ENCODE peak calls at places on chromosomes 13 and 19, in ten cellular contexts. N is CD4-positive, alpha-beta memory T cell; R is mesenchymal stem cell; S is neural progenitor cell; D is activated naive CD4-positive, alpha-beta T cell treated with anti-CD3 and anti-CD28 coated beads for 36 hours; Z is mucosa of descending colon; I is stimulated activated CD8-positive, alpha-beta memory T cell treated with anti-CD3 and anti-CD28 coated beads, Interleukin-15, amount 100 ng/mL, for 1 hour; H is T-helper 1 cell; G is activated naive CD8-positive, alpha-beta T cell treated with anti-CD3 and anti-CD28 coated beads, Interleukin-2, amount 50 U/mL, for 24 hours; M is cardiac muscle cell. K is an unnamed sample.

GRCh38 chr13:111915104-111915551 is 151.8 kb upstream of the SOX1 start:
- DNase-seq in N (no peak), R (no peak), S (no peak), D (no peak), Z (no peak), I (no peak), H (no peak), G (no peak), M (no peak), K (no peak)

GRCh38 chr19:29666634-29667389 is 1.6 kb downstream of the PLEKHF1 start:
- DNase-seq in N (peak; percentile 36), R (peak; percentile 83), S (peak; percentile 79), D (peak; percentile 50), Z (peak; percentile 51), I (no peak), H (no peak), G (peak; percentile 31), M (peak; percentile 81), K (peak; percentile 62)

GRCh38 chr19:47518139-47518538 is 3.3 kb upstream of the NAPA start:
- DNase-seq in N (no peak), R (no peak), S (no peak), D (peak; percentile 60), Z (no peak), I (peak; percentile 20), H (no peak), G (peak; percentile 75), M (no peak), K (no peak)

GRCh38 chr19:15114153-15114540 is 6.9 kb downstream of the SYDE1 start:
- DNase-seq in N (no peak), R (peak; percentile 20), S (no peak), D (no peak), Z (no peak), I (no peak), H (no peak), G (no peak), M (no peak), K (no peak)

GRCh38 chr19:7500811-7501450 is 12.1 kb upstream of the PEX11G start:
- DNase-seq in N (no peak), R (peak; percentile 45), S (peak; percentile 94), D (peak; percentile 67), Z (peak; percentile 82), I (no peak), H (no peak), G (peak; percentile 64), M (peak; percentile 78), K (peak; percentile 83)

GRCh38 chr13:86870388-86870966 is 800.7 kb upstream of the SLITRK5 start:
- DNase-seq in N (no peak), R (peak; percentile 27), S (peak; percentile 11), D (no peak), Z (peak; percentile 12), I (no peak), H (no peak), G (no peak), M (peak; percentile 22), K (no peak)

GRCh38 chr19:35219008-35219407 is 9.5 kb downstream of the FAM187B start:
- DNase-seq in N (no peak), R (no peak), S (no peak), D (peak; percentile 1), Z (no peak), I (no peak), H (no peak), G (no peak), M (no peak), K (no peak)

GRCh38 chr13:42279080-42279479 is 7.1 kb downstream of the AKAP11 start:
- DNase-seq in N (no peak), R (no peak), S (no peak), D (peak; percentile 44), Z (no peak), I (no peak), H (no peak), G (peak; percentile 24), M (no peak), K (no peak)

GRCh38 chr13:35648109-35648508 is 171.6 kb upstream of the MAB21L1 start:
- DNase-seq in N (no peak), R (no peak), S (no peak), D (no peak), Z (no peak), I (no peak), H (no peak), G (no peak), M (no peak), K (no peak)

GRCh38 chr19:46351241-46352041 is 4.6 kb downstream of the PPP5C start:
- DNase-seq in N (no peak), R (peak; percentile 68), S (no peak), D (peak; percentile 58), Z (no peak), I (no peak), H (no peak), G (peak; percentile 31), M (no peak), K (no peak)

GRCh38 chr13:28705734-28706133 is 13.0 kb downstream of the SLC46A3 start:
- DNase-seq in N (no peak), R (peak; percentile 16), S (no peak), D (no peak), Z (no peak), I (no peak), H (no peak), G (no peak), M (no peak), K (no peak)

GRCh38 chr19:19459707-19460251 is 54.3 kb downstream of the GATAD2A start:
- DNase-seq in N (peak; percentile 63), R (peak; percentile 89), S (no peak), D (peak; percentile 89), Z (peak; percentile 51), I (peak; percentile 41), H (peak; percentile 51), G (peak; percentile 66), M (no peak), K (no peak)

GRCh38 chr19:34066007-34066656 is 106.2 kb upstream of the LSM14A start:
- DNase-seq in N (no peak), R (no peak), S (no peak), D (no peak), Z (no peak), I (no peak), H (no peak), G (no peak), M (peak; percentile 7), K (peak; percentile 11)

GRCh38 chr19:3778104-3778867 is 6.3 kb upstream of the RAX2 start:
- DNase-seq in N (no peak), R (no peak), S (no peak), D (no peak), Z (no peak), I (no peak), H (no peak), G (no peak), M (no peak), K (no peak)

GRCh38 chr13:93603043-93603442 is 376.4 kb downstream of the GPC6 start:
- DNase-seq in N (no peak), R (peak; percentile 45), S (no peak), D (no peak), Z (no peak), I (no peak), H (no peak), G (no peak), M (no peak), K (no peak)

GRCh38 chr13:105462981-105463380 is 1072.5 kb downstream of the EFNB2 start:
- DNase-seq in N (no peak), R (peak; percentile 40), S (no peak), D (no peak), Z (no peak), I (no peak), H (no peak), G (no peak), M (no peak), K (no peak)

K was measured in nephron progenitor cell.